ENCODE peak calls at places on chromosomes 16 and 17, in five cellular contexts. X is activated naive CD4-positive, alpha-beta T cell treated with anti-CD3 and anti-CD28 coated beads, Interleukin-2, amount 50 U/mL, for 72 hours; L is AG04449; A is astrocyte of the cerebellum; F is nephron progenitor cell. K is an unnamed sample.

GRCh38 chr17:80665792-80666191 is 121.2 kb downstream of the RPTOR start:
- DNase-seq in X (no peak), L (no peak), A (no peak), F (no peak), K (no peak)

GRCh38 chr16:1826691-1827573 is at the start of the genes FAHD1 and HAGH:
- DNase-seq in X (peak), L (peak), A (peak), F (peak), K (peak)

GRCh38 chr17:8964801-8965393 is 610 bp downstream of the PIK3R5 start:
- DNase-seq in X (peak), L (no peak), A (no peak), F (no peak), K (no peak)

GRCh38 chr16:78324649-78325274 is 225.3 kb downstream of the WWOX start:
- DNase-seq in X (no peak), L (no peak), A (no peak), F (no peak), K (peak)

GRCh38 chr17:29004081-29004692 is 1.6 kb downstream of the SEZ6 start:
- DNase-seq in X (no peak), L (no peak), A (no peak), F (peak), K (peak)

GRCh38 chr17:63685021-63685420 is 14.9 kb downstream of the LIMD2 start:
- DNase-seq in X (no peak), L (no peak), A (no peak), F (no peak), K (no peak)

GRCh38 chr17:65783845-65784334 is 222.4 kb upstream of the AXIN2 start:
- DNase-seq in X (no peak), L (peak), A (peak), F (no peak), K (no peak)

GRCh38 chr17:16371742-16372141 is 9.1 kb upstream of the UBB start:
- DNase-seq in X (no peak), L (peak), A (no peak), F (no peak), K (no peak)

GRCh38 chr17:17603895-17604225 is 12.4 kb upstream of the PEMT start:
- DNase-seq in X (no peak), L (no peak), A (no peak), F (no peak), K (no peak)

GRCh38 chr17:50059256-50059655 is 3.3 kb downstream of the ITGA3 start:
- DNase-seq in X (no peak), L (no peak), A (no peak), F (no peak), K (no peak)

GRCh38 chr17:74429604-74430384 is 2.1 kb upstream of the GPRC5C start:
- DNase-seq in X (no peak), L (no peak), A (no peak), F (peak), K (peak)

GRCh38 chr17:76266244-76266938 is 1.2 kb downstream of the UBALD2 start:
- DNase-seq in X (no peak), L (no peak), A (no peak), F (no peak), K (no peak)

GRCh38 chr17:82246040-82246364 is 17.2 kb downstream of the SLC16A3 start:
- DNase-seq in X (no peak), L (no peak), A (no peak), F (no peak), K (no peak)

GRCh38 chr17:63698381-63698885 is 1.5 kb downstream of the LIMD2 start:
- DNase-seq in X (peak), L (no peak), A (no peak), F (no peak), K (no peak)

GRCh38 chr17:35089846-35090193 is 26.3 kb upstream of the RFFL start:
- DNase-seq in X (no peak), L (no peak), A (no peak), F (no peak), K (peak)

GRCh38 chr17:21396237-21396636 is 20.1 kb downstream of the KCNJ12 start:
- DNase-seq in X (no peak), L (no peak), A (no peak), F (no peak), K (no peak)

GRCh38 chr16:13322357-13322756 is 421.0 kb downstream of the SHISA9 start:
- DNase-seq in X (no peak), L (no peak), A (no peak), F (no peak), K (peak)

GRCh38 chr16:87207965-87208364 is 109.2 kb downstream of the C16orf95 start:
- DNase-seq in X (no peak), L (no peak), A (no peak), F (no peak), K (peak)